ENCODE peak calls at places on chromosomes 16 and 17, in nine cellular contexts. One of them, this sample, is unnamed. For H3K4me1, the result is how much of the 10 kb centered on the place peaks cover.

GRCh38 chr16:27445502-27446175 is 43.7 kb downstream of the IL21R start:
- DNase-seq in ascending aorta: no peak
- DNase-seq in transverse colon: no peak
- DNase-seq in neural progenitor cell: no peak
- DNase-seq in mucosa of descending colon: no peak
- DNase-seq in gastrocnemius medialis: no peak
- DNase-seq in esophagus muscularis mucosa: no peak
- DNase-seq in astrocyte: no peak
- DNase-seq in A673: no peak
- DNase-seq in this sample: no peak

GRCh38 chr16:83942074-83942473 is 11.0 kb upstream of the OSGIN1 start:
- DNase-seq in ascending aorta: no peak
- DNase-seq in transverse colon: no peak
- DNase-seq in neural progenitor cell: no peak
- DNase-seq in mucosa of descending colon: peak
- DNase-seq in gastrocnemius medialis: no peak
- DNase-seq in esophagus muscularis mucosa: no peak
- DNase-seq in astrocyte: no peak
- DNase-seq in A673: no peak
- DNase-seq in this sample: no peak

GRCh38 chr16:62831235-62831634 is 795.0 kb upstream of the CDH8 start:
- DNase-seq in ascending aorta: no peak
- DNase-seq in transverse colon: no peak
- DNase-seq in neural progenitor cell: no peak
- DNase-seq in mucosa of descending colon: no peak
- DNase-seq in gastrocnemius medialis: no peak
- DNase-seq in esophagus muscularis mucosa: no peak
- DNase-seq in astrocyte: no peak
- DNase-seq in A673: no peak
- DNase-seq in this sample: no peak

GRCh38 chr16:53043462-53043861 is 9.2 kb downstream of the CHD9NB start:
- DNase-seq in ascending aorta: no peak
- DNase-seq in transverse colon: peak
- DNase-seq in neural progenitor cell: peak
- DNase-seq in mucosa of descending colon: no peak
- DNase-seq in gastrocnemius medialis: no peak
- DNase-seq in esophagus muscularis mucosa: no peak
- DNase-seq in astrocyte: no peak
- DNase-seq in A673: no peak
- DNase-seq in this sample: peak

GRCh38 chr17:63275318-63275967 is 170.7 kb downstream of the CYB561 start:
- DNase-seq in ascending aorta: no peak
- DNase-seq in transverse colon: no peak
- DNase-seq in neural progenitor cell: no peak
- DNase-seq in mucosa of descending colon: no peak
- DNase-seq in gastrocnemius medialis: no peak
- DNase-seq in esophagus muscularis mucosa: no peak
- DNase-seq in astrocyte: peak
- DNase-seq in A673: peak
- DNase-seq in this sample: no peak

GRCh38 chr17:75759457-75759856 is 5.5 kb downstream of the GALK1 start:
- DNase-seq in ascending aorta: no peak
- DNase-seq in transverse colon: no peak
- DNase-seq in neural progenitor cell: no peak
- DNase-seq in mucosa of descending colon: no peak
- DNase-seq in gastrocnemius medialis: no peak
- DNase-seq in esophagus muscularis mucosa: no peak
- DNase-seq in astrocyte: no peak
- DNase-seq in A673: no peak
- DNase-seq in this sample: no peak

GRCh38 chr17:67656494-67657203 is 61.1 kb upstream of the NOL11 start:
- DNase-seq in ascending aorta: no peak
- DNase-seq in transverse colon: no peak
- DNase-seq in neural progenitor cell: no peak
- DNase-seq in mucosa of descending colon: no peak
- DNase-seq in gastrocnemius medialis: no peak
- DNase-seq in esophagus muscularis mucosa: no peak
- DNase-seq in astrocyte: no peak
- DNase-seq in A673: no peak
- DNase-seq in this sample: no peak

GRCh38 chr17:77884019-77884418 is 74.5 kb upstream of the TNRC6C start:
- DNase-seq in ascending aorta: no peak
- DNase-seq in transverse colon: no peak
- DNase-seq in neural progenitor cell: peak
- DNase-seq in mucosa of descending colon: no peak
- DNase-seq in gastrocnemius medialis: no peak
- DNase-seq in esophagus muscularis mucosa: no peak
- DNase-seq in astrocyte: peak
- DNase-seq in A673: peak
- DNase-seq in this sample: peak

GRCh38 chr16:31331807-31332301 is 23.1 kb upstream of the ITGAX start:
- DNase-seq in ascending aorta: no peak
- DNase-seq in transverse colon: no peak
- DNase-seq in neural progenitor cell: no peak
- DNase-seq in mucosa of descending colon: no peak
- DNase-seq in gastrocnemius medialis: no peak
- DNase-seq in esophagus muscularis mucosa: peak
- DNase-seq in astrocyte: no peak
- DNase-seq in A673: no peak
- DNase-seq in this sample: no peak

GRCh38 chr16:31330553-31330890 is 24.5 kb upstream of the ITGAX start:
- DNase-seq in ascending aorta: no peak
- DNase-seq in transverse colon: no peak
- DNase-seq in neural progenitor cell: no peak
- DNase-seq in mucosa of descending colon: no peak
- DNase-seq in gastrocnemius medialis: no peak
- DNase-seq in esophagus muscularis mucosa: no peak
- DNase-seq in astrocyte: no peak
- DNase-seq in A673: no peak
- DNase-seq in this sample: no peak

GRCh38 chr16:31331141-31331764 is 23.7 kb upstream of the ITGAX start:
- DNase-seq in ascending aorta: no peak
- DNase-seq in transverse colon: no peak
- DNase-seq in neural progenitor cell: peak
- DNase-seq in mucosa of descending colon: no peak
- DNase-seq in gastrocnemius medialis: no peak
- DNase-seq in esophagus muscularis mucosa: peak
- DNase-seq in astrocyte: no peak
- DNase-seq in A673: no peak
- DNase-seq in this sample: no peak

GRCh38 chr16:31333686-31334649 is 21.0 kb upstream of the ITGAX start:
- DNase-seq in ascending aorta: no peak
- DNase-seq in transverse colon: no peak
- DNase-seq in neural progenitor cell: peak
- DNase-seq in mucosa of descending colon: no peak
- DNase-seq in gastrocnemius medialis: no peak
- DNase-seq in esophagus muscularis mucosa: peak
- DNase-seq in astrocyte: no peak
- DNase-seq in A673: peak
- DNase-seq in this sample: no peak

DNA sequence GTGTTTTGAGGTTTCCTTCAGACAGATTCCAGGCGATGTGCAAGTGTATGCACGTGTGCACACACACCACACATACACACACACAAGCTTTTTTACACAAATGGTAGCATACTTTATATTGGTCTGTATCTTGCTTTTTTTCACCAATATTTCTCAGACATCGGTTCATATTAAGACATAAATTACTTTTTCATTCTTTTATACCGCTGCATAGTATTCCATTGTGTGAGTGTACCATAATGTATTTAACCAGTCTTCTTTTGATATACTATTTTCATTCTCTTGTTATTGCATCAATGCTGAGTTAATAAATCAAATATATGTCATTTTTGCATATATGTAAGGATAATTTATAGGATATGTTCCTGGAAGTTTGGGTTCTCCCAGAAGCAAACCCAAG is 22.4 kb upstream of the ITGAX start:
- DNase-seq in ascending aorta: no peak
- DNase-seq in transverse colon: no peak
- DNase-seq in neural progenitor cell: no peak
- DNase-seq in mucosa of descending colon: no peak
- DNase-seq in gastrocnemius medialis: no peak
- DNase-seq in esophagus muscularis mucosa: no peak
- DNase-seq in astrocyte: no peak
- DNase-seq in A673: no peak
- DNase-seq in this sample: no peak
- H3K4me1 ChIP-seq in ascending aorta: under half
- H3K4me1 ChIP-seq in transverse colon: under half
- H3K4me1 ChIP-seq in neural progenitor cell: under half
- H3K4me1 ChIP-seq in mucosa of descending colon: under half
- H3K4me1 ChIP-seq in gastrocnemius medialis: under half
- H3K4me1 ChIP-seq in esophagus muscularis mucosa: under half
- H3K4me1 ChIP-seq in astrocyte: under half
- H3K4me1 ChIP-seq in A673: under half
- H3K4me1 ChIP-seq in this sample: under half

GRCh38 chr17:27573548-27573947 is 57.4 kb upstream of the LGALS9 start:
- DNase-seq in ascending aorta: no peak
- DNase-seq in transverse colon: no peak
- DNase-seq in neural progenitor cell: no peak
- DNase-seq in mucosa of descending colon: no peak
- DNase-seq in gastrocnemius medialis: no peak
- DNase-seq in esophagus muscularis mucosa: no peak
- DNase-seq in astrocyte: no peak
- DNase-seq in A673: no peak
- DNase-seq in this sample: no peak

GRCh38 chr17:27575912-27576252 is 55.1 kb upstream of the LGALS9 start:
- DNase-seq in ascending aorta: no peak
- DNase-seq in transverse colon: no peak
- DNase-seq in neural progenitor cell: no peak
- DNase-seq in mucosa of descending colon: no peak
- DNase-seq in gastrocnemius medialis: no peak
- DNase-seq in esophagus muscularis mucosa: no peak
- DNase-seq in astrocyte: no peak
- DNase-seq in A673: no peak
- DNase-seq in this sample: no peak

GRCh38 chr17:27575100-27575911 is 55.7 kb upstream of the LGALS9 start:
- DNase-seq in ascending aorta: no peak
- DNase-seq in transverse colon: no peak
- DNase-seq in neural progenitor cell: no peak
- DNase-seq in mucosa of descending colon: no peak
- DNase-seq in gastrocnemius medialis: no peak
- DNase-seq in esophagus muscularis mucosa: no peak
- DNase-seq in astrocyte: no peak
- DNase-seq in A673: no peak
- DNase-seq in this sample: no peak

GRCh38 chr17:27572665-27573064 is 58.3 kb upstream of the LGALS9 start:
- DNase-seq in ascending aorta: no peak
- DNase-seq in transverse colon: no peak
- DNase-seq in neural progenitor cell: no peak
- DNase-seq in mucosa of descending colon: no peak
- DNase-seq in gastrocnemius medialis: no peak
- DNase-seq in esophagus muscularis mucosa: no peak
- DNase-seq in astrocyte: no peak
- DNase-seq in A673: no peak
- DNase-seq in this sample: no peak

DNA sequence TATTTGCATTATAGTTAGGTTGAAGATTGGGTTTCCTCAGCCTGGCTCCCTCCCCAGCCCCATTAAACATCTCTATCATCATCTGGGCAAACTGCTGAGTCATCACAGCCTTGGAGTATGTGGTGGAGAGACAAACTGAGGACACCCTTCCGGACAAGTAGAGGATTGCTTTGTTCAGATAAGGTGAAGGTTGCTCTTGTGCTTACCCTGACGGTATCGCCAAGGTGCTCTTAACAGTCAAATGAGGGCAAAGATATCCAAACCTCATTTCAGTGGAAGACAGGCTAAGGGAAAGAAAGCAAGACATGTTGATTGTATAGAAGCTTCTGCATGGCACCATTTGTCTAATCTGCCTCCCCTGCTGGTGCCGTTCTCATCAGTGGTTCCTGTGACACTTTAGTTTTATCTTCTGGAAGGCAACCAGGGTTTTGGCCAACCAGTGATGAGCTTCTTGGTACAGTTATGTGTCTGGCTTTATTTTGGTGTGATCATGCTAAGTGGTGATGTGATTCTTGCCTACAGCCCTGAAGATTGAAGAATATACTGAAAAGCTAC is 56.9 kb upstream of the LGALS9 start:
- DNase-seq in ascending aorta: no peak
- DNase-seq in transverse colon: no peak
- DNase-seq in neural progenitor cell: no peak
- DNase-seq in mucosa of descending colon: no peak
- DNase-seq in gastrocnemius medialis: no peak
- DNase-seq in esophagus muscularis mucosa: no peak
- DNase-seq in astrocyte: peak
- DNase-seq in A673: no peak
- DNase-seq in this sample: no peak
- TF ChIP-seq CTCF in ascending aorta: no peak
- TF ChIP-seq CTCF in transverse colon: no peak
- TF ChIP-seq CTCF in neural progenitor cell: no peak
- TF ChIP-seq CTCF in mucosa of descending colon: no peak
- TF ChIP-seq CTCF in gastrocnemius medialis: no peak
- TF ChIP-seq CTCF in esophagus muscularis mucosa: no peak
- TF ChIP-seq CTCF in astrocyte: no peak
- TF ChIP-seq CTCF in A673: no peak
- TF ChIP-seq CTCF in this sample: no peak

GRCh38 chr16:1433756-1434155 is 2.9 kb downstream of the PERCC1 start:
- DNase-seq in ascending aorta: no peak
- DNase-seq in transverse colon: no peak
- DNase-seq in neural progenitor cell: no peak
- DNase-seq in mucosa of descending colon: no peak
- DNase-seq in gastrocnemius medialis: no peak
- DNase-seq in esophagus muscularis mucosa: no peak
- DNase-seq in astrocyte: no peak
- DNase-seq in A673: no peak
- DNase-seq in this sample: no peak

GRCh38 chr16:1431497-1432270 is 806 bp downstream of the PERCC1 start:
- DNase-seq in ascending aorta: no peak
- DNase-seq in transverse colon: no peak
- DNase-seq in neural progenitor cell: no peak
- DNase-seq in mucosa of descending colon: no peak
- DNase-seq in gastrocnemius medialis: no peak
- DNase-seq in esophagus muscularis mucosa: no peak
- DNase-seq in astrocyte: no peak
- DNase-seq in A673: no peak
- DNase-seq in this sample: no peak

GRCh38 chr16:1430759-1431496 is at the start of gene PERCC1:
- DNase-seq in ascending aorta: no peak
- DNase-seq in transverse colon: no peak
- DNase-seq in neural progenitor cell: no peak
- DNase-seq in mucosa of descending colon: no peak
- DNase-seq in gastrocnemius medialis: no peak
- DNase-seq in esophagus muscularis mucosa: no peak
- DNase-seq in astrocyte: no peak
- DNase-seq in A673: peak
- DNase-seq in this sample: no peak

GRCh38 chr16:1433263-1433560 is 2.3 kb downstream of the PERCC1 start:
- DNase-seq in ascending aorta: no peak
- DNase-seq in transverse colon: no peak
- DNase-seq in neural progenitor cell: no peak
- DNase-seq in mucosa of descending colon: no peak
- DNase-seq in gastrocnemius medialis: no peak
- DNase-seq in esophagus muscularis mucosa: no peak
- DNase-seq in astrocyte: no peak
- DNase-seq in A673: no peak
- DNase-seq in this sample: no peak

GRCh38 chr16:1432388-1433262 is 1.7 kb downstream of the PERCC1 start:
- DNase-seq in ascending aorta: no peak
- DNase-seq in transverse colon: no peak
- DNase-seq in neural progenitor cell: no peak
- DNase-seq in mucosa of descending colon: no peak
- DNase-seq in gastrocnemius medialis: no peak
- DNase-seq in esophagus muscularis mucosa: no peak
- DNase-seq in astrocyte: no peak
- DNase-seq in A673: no peak
- DNase-seq in this sample: no peak
- H3K4me1 ChIP-seq in ascending aorta: under half
- H3K4me1 ChIP-seq in transverse colon: under half
- H3K4me1 ChIP-seq in neural progenitor cell: under half
- H3K4me1 ChIP-seq in mucosa of descending colon: under half
- H3K4me1 ChIP-seq in gastrocnemius medialis: under half
- H3K4me1 ChIP-seq in esophagus muscularis mucosa: under half
- H3K4me1 ChIP-seq in astrocyte: under half
- H3K4me1 ChIP-seq in A673: under half
- H3K4me1 ChIP-seq in this sample: under half

DNA sequence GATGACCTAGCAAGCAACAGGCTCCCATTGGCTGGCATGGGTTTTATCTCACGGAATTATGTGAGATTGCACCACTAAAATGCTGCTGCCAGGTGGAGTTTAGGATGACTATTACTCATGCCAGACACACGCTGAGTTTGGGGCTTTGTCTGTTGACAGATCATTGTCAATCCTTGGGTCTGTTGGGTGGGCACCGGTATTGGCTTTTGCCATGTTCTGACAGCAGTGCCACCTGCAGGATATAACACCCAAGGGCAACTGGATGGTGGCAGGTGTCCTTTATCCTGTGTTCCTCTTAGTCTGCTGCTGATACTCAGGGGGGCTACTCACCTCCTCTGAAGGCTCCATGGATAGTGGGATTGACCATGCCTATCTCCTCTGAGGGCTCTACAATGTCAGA is 221.6 kb upstream of the DYNLRB2 start:
- DNase-seq in ascending aorta: no peak
- DNase-seq in transverse colon: no peak
- DNase-seq in neural progenitor cell: no peak
- DNase-seq in mucosa of descending colon: no peak
- DNase-seq in gastrocnemius medialis: no peak
- DNase-seq in esophagus muscularis mucosa: no peak
- DNase-seq in astrocyte: no peak
- DNase-seq in A673: no peak
- DNase-seq in this sample: no peak
- TF ChIP-seq CTCF in ascending aorta: no peak
- TF ChIP-seq CTCF in transverse colon: no peak
- TF ChIP-seq CTCF in neural progenitor cell: no peak
- TF ChIP-seq CTCF in mucosa of descending colon: no peak
- TF ChIP-seq CTCF in gastrocnemius medialis: no peak
- TF ChIP-seq CTCF in esophagus muscularis mucosa: no peak
- TF ChIP-seq CTCF in astrocyte: no peak
- TF ChIP-seq CTCF in A673: no peak
- TF ChIP-seq CTCF in this sample: no peak